ENCODE peak calls at places on chromosomes 4 and X, in ten cellular contexts. O is left ventricle myocardium inferior; Z is left lung; S is hepatocyte; K is iPS-NIHi11; N is nephron progenitor cell; W is Jurkat, Clone E6-1; J is stimulated activated CD4-positive, alpha-beta T cell treated with anti-CD3 and anti-CD28 coated beads, Interleukin-1b, Interleukin-23, amount 100 ng/mL, for 24 hours; L is transverse colon; H is thoracic aorta. Y is an unnamed sample.

GRCh38 chr4:7781993-7782392 is 157.7 kb downstream of the AFAP1 start:
- DNase-seq in H (no peak), K (no peak), J (no peak), O (no peak), L (no peak), S (no peak), Z (no peak), N (no peak), W (no peak), Y (no peak)

GRCh38 chr4:17236686-17237085 is 275.2 kb downstream of the QDPR start:
- DNase-seq in K (no peak), W (no peak), Z (no peak), L (no peak), O (no peak), H (no peak), S (no peak), N (no peak), J (no peak), Y (no peak)

GRCh38 chr4:67576538-67576937 is 18.0 kb downstream of the STAP1 start:
- DNase-seq in K (no peak), H (no peak), O (no peak), Z (no peak), N (no peak), L (no peak), S (no peak), W (no peak), J (no peak), Y (no peak)

GRCh38 chr4:159016527-159017137 is 86.2 kb upstream of the RAPGEF2 start:
- DNase-seq in N (peak), L (peak), S (peak), H (no peak), J (no peak), K (peak), W (no peak), Z (no peak), O (no peak), Y (no peak)

GRCh38 chr4:35151816-35152572 is 1092.3 kb downstream of the ARAP2 start:
- DNase-seq in N (peak), L (no peak), J (no peak), K (peak), W (peak), S (peak), H (no peak), O (no peak), Z (no peak), Y (no peak)

GRCh38 chrX:63686878-63687714 is 97.9 kb downstream of the ARHGEF9 start:
- DNase-seq in N (peak), K (peak), O (no peak), L (no peak), H (no peak), J (no peak), W (peak), S (peak), Z (no peak), Y (no peak)

GRCh38 chrX:108811891-108812290 is 75.5 kb upstream of the IRS4 start:
- DNase-seq in Z (no peak), K (peak), L (no peak), O (no peak), J (no peak), S (no peak), W (no peak), H (no peak), N (peak), Y (no peak)

GRCh38 chr4:66562276-66562806 is 892.1 kb upstream of the EPHA5 start:
- DNase-seq in J (no peak), N (no peak), H (no peak), K (no peak), S (no peak), W (no peak), L (no peak), O (no peak), Z (no peak), Y (no peak)

GRCh38 chr4:156968479-156968984 is 3.1 kb downstream of the PDGFC start:
- DNase-seq in H (no peak), S (peak), O (peak), Z (no peak), W (peak), K (peak), N (peak), J (no peak), L (peak), Y (no peak)

GRCh38 chrX:12770440-12770839 is 20.8 kb upstream of the PRPS2 start:
- DNase-seq in Z (no peak), L (no peak), K (no peak), J (no peak), W (peak), O (no peak), H (no peak), N (no peak), S (peak), Y (no peak)

Y was measured in GOT3.